ENCODE peak calls at places on chromosomes 12 and 14, in four cellular contexts. One of them, this sample, is unnamed.

GRCh38 chr12:12817611-12818010 is 4.5 kb downstream of the DDX47 start:
- DNase-seq in HepG2: no peak
- DNase-seq in GM12878: no peak
- DNase-seq in K562: no peak
- DNase-seq in this sample: no peak

GRCh38 chr12:92096346-92097136 is 49.1 kb downstream of the BTG1 start:
- DNase-seq in GM12878: no peak
- DNase-seq in K562: no peak
- DNase-seq in HepG2: no peak
- DNase-seq in this sample: no peak

GRCh38 chr12:6230321-6231110 is 30.3 kb downstream of the CD9 start:
- DNase-seq in HepG2: peak
- DNase-seq in GM12878: peak
- DNase-seq in K562: no peak
- DNase-seq in this sample: no peak

GRCh38 chr12:43057561-43057960 is 468.0 kb upstream of the PRICKLE1 start:
- DNase-seq in HepG2: no peak
- DNase-seq in GM12878: no peak
- DNase-seq in K562: no peak
- DNase-seq in this sample: no peak

GRCh38 chr14:87450193-87450592 is 542.8 kb downstream of the GALC start:
- DNase-seq in K562: no peak
- DNase-seq in GM12878: no peak
- DNase-seq in HepG2: no peak
- DNase-seq in this sample: no peak

GRCh38 chr14:104750658-104751057 is 2.3 kb upstream of the SIVA1 start:
- DNase-seq in HepG2: peak
- DNase-seq in K562: no peak
- DNase-seq in GM12878: no peak
- DNase-seq in this sample: no peak

GRCh38 chr12:92140919-92141536 is 4.6 kb downstream of the BTG1 start:
- DNase-seq in HepG2: no peak
- DNase-seq in K562: no peak
- DNase-seq in GM12878: no peak
- DNase-seq in this sample: no peak

GRCh38 chr12:113622410-113622809 is 150.7 kb upstream of the LHX5 start:
- DNase-seq in HepG2: no peak
- DNase-seq in GM12878: no peak
- DNase-seq in K562: peak
- DNase-seq in this sample: no peak

GRCh38 chr14:54116972-54117371 is 160.3 kb upstream of the BMP4 start:
- DNase-seq in HepG2: peak
- DNase-seq in K562: no peak
- DNase-seq in GM12878: no peak
- DNase-seq in this sample: no peak

GRCh38 chr14:39641224-39641623 is 209.0 kb upstream of the FBXO33 start:
- DNase-seq in GM12878: no peak
- DNase-seq in K562: no peak
- DNase-seq in HepG2: no peak
- DNase-seq in this sample: no peak

GRCh38 chr14:36818794-36819384 is 157.2 kb downstream of the PAX9 start:
- DNase-seq in GM12878: no peak
- DNase-seq in HepG2: no peak
- DNase-seq in K562: no peak
- DNase-seq in this sample: no peak

GRCh38 chr12:10540776-10541205 is 35.1 kb downstream of the EIF2S3B start:
- DNase-seq in K562: no peak
- DNase-seq in GM12878: peak
- DNase-seq in HepG2: no peak
- DNase-seq in this sample: no peak

GRCh38 chr14:21978184-21978998 is 304.8 kb upstream of the OR4E1 start:
- DNase-seq in HepG2: peak
- DNase-seq in GM12878: no peak
- DNase-seq in K562: peak
- DNase-seq in this sample: peak

GRCh38 chr12:119669744-119670472 is 2.0 kb downstream of the PRKAB1 start:
- DNase-seq in K562: no peak
- DNase-seq in GM12878: no peak
- DNase-seq in HepG2: peak
- DNase-seq in this sample: no peak

GRCh38 chr12:12807970-12808702 is 5.0 kb upstream of the DDX47 start:
- DNase-seq in HepG2: no peak
- DNase-seq in K562: no peak
- DNase-seq in GM12878: peak
- DNase-seq in this sample: no peak

GRCh38 chr14:29821665-29822429 is 105.8 kb downstream of the PRKD1 start:
- DNase-seq in GM12878: no peak
- DNase-seq in K562: no peak
- DNase-seq in HepG2: no peak
- DNase-seq in this sample: no peak

GRCh38 chr12:22101749-22102243 is 55.8 kb downstream of the CMAS start:
- DNase-seq in K562: no peak
- DNase-seq in GM12878: no peak
- DNase-seq in HepG2: no peak
- DNase-seq in this sample: no peak

GRCh38 chr12:79364197-79364596 is 326.6 kb downstream of the PAWR start:
- DNase-seq in GM12878: no peak
- DNase-seq in K562: peak
- DNase-seq in HepG2: no peak
- DNase-seq in this sample: no peak

GRCh38 chr12:49357099-49357678 is 10.1 kb upstream of the SPATS2 start:
- DNase-seq in HepG2: no peak
- DNase-seq in GM12878: no peak
- DNase-seq in K562: no peak
- DNase-seq in this sample: no peak

GRCh38 chr12:114684098-114684869 is at the start of gene TBX3:
- DNase-seq in HepG2: peak
- DNase-seq in GM12878: no peak
- DNase-seq in K562: peak
- DNase-seq in this sample: peak

GRCh38 chr12:69309461-69309860 is 38.7 kb upstream of the LYZ start:
- DNase-seq in GM12878: no peak
- DNase-seq in K562: no peak
- DNase-seq in HepG2: no peak
- DNase-seq in this sample: no peak

GRCh38 chr12:122799635-122800243 is 25.4 kb downstream of the CCDC62 start:
- DNase-seq in HepG2: no peak
- DNase-seq in K562: no peak
- DNase-seq in GM12878: no peak
- DNase-seq in this sample: no peak
- TF ChIP-seq BHLHE40 in HepG2: no peak
- TF ChIP-seq BHLHE40 in K562: no peak
- TF ChIP-seq BHLHE40 in GM12878: no peak
- TF ChIP-seq BHLHE40 in this sample: no peak

DNA sequence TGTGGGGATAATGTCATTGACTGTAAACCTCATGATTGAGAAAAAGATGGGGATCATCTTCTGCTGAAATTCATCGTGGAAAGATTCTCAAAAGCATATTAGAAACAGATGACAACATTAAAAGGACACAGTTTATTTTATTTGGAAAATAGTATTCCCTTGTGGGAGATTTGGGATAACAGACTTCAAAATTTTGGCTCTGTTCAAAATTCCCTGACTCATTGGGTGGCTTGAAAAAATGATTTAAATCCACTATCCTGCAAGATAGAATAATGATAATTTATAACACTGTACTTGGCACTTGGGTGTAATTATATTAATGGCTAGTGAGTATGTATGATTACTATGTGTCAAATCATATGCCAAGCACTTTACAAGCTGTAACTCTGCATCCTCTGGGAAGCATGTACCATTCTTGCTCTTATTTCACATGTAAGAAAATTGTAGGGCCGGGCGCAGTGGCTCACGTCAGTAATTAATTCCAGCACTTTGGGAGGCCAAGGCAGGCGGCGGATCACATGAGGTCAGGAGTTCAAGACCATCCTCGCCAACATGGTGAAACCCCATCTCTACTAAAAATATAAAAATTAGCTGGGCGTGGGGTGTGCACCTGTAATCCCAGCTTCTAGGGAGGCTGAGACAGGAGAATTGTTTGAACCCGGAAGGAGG is 128.8 kb downstream of the LMNTD1 start:
- DNase-seq in HepG2: no peak
- DNase-seq in K562: no peak
- DNase-seq in GM12878: no peak
- DNase-seq in this sample: no peak
- TF ChIP-seq TARDBP in HepG2: no peak
- TF ChIP-seq TARDBP in K562: no peak
- TF ChIP-seq TARDBP in GM12878: no peak
- TF ChIP-seq TARDBP in this sample: no peak

GRCh38 chr12:104873374-104873773 is 84.7 kb downstream of the SLC41A2 start:
- DNase-seq in HepG2: no peak
- DNase-seq in GM12878: no peak
- DNase-seq in K562: no peak
- DNase-seq in this sample: no peak

GRCh38 chr12:104865080-104865479 is 93.0 kb downstream of the SLC41A2 start:
- DNase-seq in K562: no peak
- DNase-seq in GM12878: peak
- DNase-seq in HepG2: no peak
- DNase-seq in this sample: no peak

GRCh38 chr12:104866286-104866685 is 91.8 kb downstream of the SLC41A2 start:
- DNase-seq in HepG2: no peak
- DNase-seq in GM12878: no peak
- DNase-seq in K562: no peak
- DNase-seq in this sample: no peak

GRCh38 chr12:104870797-104871196 is 87.3 kb downstream of the SLC41A2 start:
- DNase-seq in HepG2: no peak
- DNase-seq in K562: no peak
- DNase-seq in GM12878: peak
- DNase-seq in this sample: no peak
- TF ChIP-seq BHLHE40 in HepG2: no peak
- TF ChIP-seq BHLHE40 in K562: no peak
- TF ChIP-seq BHLHE40 in GM12878: no peak
- TF ChIP-seq BHLHE40 in this sample: no peak

GRCh38 chr14:99742074-99742473 is 51.1 kb upstream of the EML1 start:
- DNase-seq in K562: no peak
- DNase-seq in HepG2: no peak
- DNase-seq in GM12878: no peak
- DNase-seq in this sample: no peak

GRCh38 chr14:99742509-99743487 is 50.4 kb upstream of the EML1 start:
- DNase-seq in K562: no peak
- DNase-seq in GM12878: no peak
- DNase-seq in HepG2: no peak
- DNase-seq in this sample: no peak

GRCh38 chr14:99745307-99745951 is 47.8 kb upstream of the EML1 start:
- DNase-seq in K562: no peak
- DNase-seq in HepG2: no peak
- DNase-seq in GM12878: no peak
- DNase-seq in this sample: no peak

GRCh38 chr14:99744873-99745224 is 48.4 kb upstream of the EML1 start:
- DNase-seq in K562: no peak
- DNase-seq in HepG2: no peak
- DNase-seq in GM12878: no peak
- DNase-seq in this sample: no peak

DNA sequence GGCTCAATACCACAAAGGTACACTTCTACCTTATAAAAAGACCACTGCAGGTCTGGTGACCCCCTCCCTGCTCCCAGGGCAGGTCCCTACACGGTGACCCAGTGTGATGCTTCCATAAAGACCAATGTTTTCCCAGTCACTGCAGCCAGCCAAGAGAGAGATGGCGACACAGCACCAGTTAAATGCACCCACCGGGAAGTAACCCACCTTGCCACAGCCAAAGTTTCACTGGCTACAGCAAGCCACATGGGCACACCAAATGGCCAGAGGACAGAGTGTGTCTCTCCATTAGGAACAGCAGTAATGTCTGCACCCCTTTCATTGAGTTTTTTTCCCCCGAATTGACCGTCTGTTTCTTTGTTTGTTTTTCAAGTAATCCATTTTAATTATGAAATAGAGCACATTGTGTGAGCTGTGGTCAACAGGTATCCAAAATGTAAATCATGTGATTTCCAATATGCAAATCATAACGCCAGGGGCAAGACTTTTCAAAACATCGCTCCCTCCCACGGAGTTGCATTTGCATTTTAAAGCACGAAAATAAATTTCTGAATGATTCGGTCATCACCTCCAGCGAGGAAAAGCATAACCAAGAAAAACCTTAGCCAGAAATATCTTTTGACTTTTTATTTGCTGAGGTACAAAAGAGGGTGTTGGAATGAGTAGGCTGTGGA is 48.9 kb upstream of the EML1 start:
- DNase-seq in GM12878: no peak
- DNase-seq in K562: no peak
- DNase-seq in HepG2: no peak
- DNase-seq in this sample: no peak
- TF ChIP-seq TARDBP in GM12878: no peak
- TF ChIP-seq TARDBP in K562: no peak
- TF ChIP-seq TARDBP in HepG2: no peak
- TF ChIP-seq TARDBP in this sample: no peak

GRCh38 chr14:56358265-56358664 is 221.3 kb upstream of the TMEM260 start:
- DNase-seq in HepG2: no peak
- DNase-seq in GM12878: no peak
- DNase-seq in K562: no peak
- DNase-seq in this sample: no peak
- TF ChIP-seq BHLHE40 in HepG2: no peak
- TF ChIP-seq BHLHE40 in GM12878: no peak
- TF ChIP-seq BHLHE40 in K562: no peak
- TF ChIP-seq BHLHE40 in this sample: no peak